ENCODE peak calls at places on chromosome 21, in four cellular contexts. One of them, this sample, is unnamed.

GRCh38 chr21:38721983-38722382 is 83.7 kb upstream of the ETS2 start:
- DNase-seq in HEK293T: no peak
- DNase-seq in K562: no peak
- DNase-seq in HepG2: no peak
- DNase-seq in this sample: no peak

GRCh38 chr21:29114765-29115164 is 15.7 kb upstream of the MAP3K7CL start:
- DNase-seq in HEK293T: peak
- DNase-seq in K562: no peak
- DNase-seq in HepG2: no peak
- DNase-seq in this sample: no peak

GRCh38 chr21:22881131-22881530 is 1882.9 kb downstream of the NCAM2 start:
- DNase-seq in HEK293T: no peak
- DNase-seq in K562: no peak
- DNase-seq in HepG2: no peak
- DNase-seq in this sample: no peak

GRCh38 chr21:31730687-31731111 is 1.2 kb downstream of the SCAF4 start:
- DNase-seq in HEK293T: peak
- DNase-seq in K562: no peak
- DNase-seq in HepG2: peak
- DNase-seq in this sample: peak

GRCh38 chr21:38448619-38449186 is 49.6 kb downstream of the ERG start:
- DNase-seq in HEK293T: no peak
- DNase-seq in K562: no peak
- DNase-seq in HepG2: no peak
- DNase-seq in this sample: peak

GRCh38 chr21:27885296-27885711 is 918.4 kb upstream of the ADAMTS5 start:
- DNase-seq in HEK293T: no peak
- DNase-seq in K562: no peak
- DNase-seq in HepG2: no peak
- DNase-seq in this sample: no peak

GRCh38 chr21:41280115-41280919 is 36.3 kb upstream of the FAM3B start:
- DNase-seq in HEK293T: no peak
- DNase-seq in K562: no peak
- DNase-seq in HepG2: no peak
- DNase-seq in this sample: no peak

GRCh38 chr21:31366825-31367224 is 22.8 kb upstream of the TIAM1 start:
- DNase-seq in HEK293T: no peak
- DNase-seq in K562: no peak
- DNase-seq in HepG2: no peak
- DNase-seq in this sample: no peak

GRCh38 chr21:36113647-36114428 is 21.0 kb upstream of the CBR3 start:
- DNase-seq in HEK293T: no peak
- DNase-seq in K562: no peak
- DNase-seq in HepG2: peak
- DNase-seq in this sample: no peak

GRCh38 chr21:31374430-31374829 is 30.4 kb upstream of the TIAM1 start:
- DNase-seq in HEK293T: no peak
- DNase-seq in K562: no peak
- DNase-seq in HepG2: no peak
- DNase-seq in this sample: no peak

GRCh38 chr21:27534211-27534610 is 567.3 kb upstream of the ADAMTS5 start:
- DNase-seq in HEK293T: no peak
- DNase-seq in K562: no peak
- DNase-seq in HepG2: no peak
- DNase-seq in this sample: no peak

GRCh38 chr21:32481875-32482408 is 69.4 kb downstream of the EVA1C start:
- DNase-seq in HEK293T: no peak
- DNase-seq in K562: peak
- DNase-seq in HepG2: no peak
- DNase-seq in this sample: no peak

GRCh38 chr21:42125571-42126544 is 54.7 kb downstream of the UMODL1 start:
- DNase-seq in HEK293T: peak
- DNase-seq in K562: peak
- DNase-seq in HepG2: peak
- DNase-seq in this sample: peak

GRCh38 chr21:31921079-31921478 is 48.3 kb downstream of the HUNK start:
- DNase-seq in HEK293T: no peak
- DNase-seq in K562: no peak
- DNase-seq in HepG2: no peak
- DNase-seq in this sample: no peak

GRCh38 chr21:42403611-42404231 is at the start of gene UBASH3A:
- DNase-seq in HEK293T: no peak
- DNase-seq in K562: peak
- DNase-seq in HepG2: no peak
- DNase-seq in this sample: no peak

GRCh38 chr21:34885636-34886553 is 163.2 kb downstream of the RUNX1 start:
- DNase-seq in HEK293T: no peak
- DNase-seq in K562: no peak
- DNase-seq in HepG2: peak
- DNase-seq in this sample: peak

GRCh38 chr21:41258617-41259016 is 58.0 kb upstream of the FAM3B start:
- DNase-seq in HEK293T: no peak
- DNase-seq in K562: no peak
- DNase-seq in HepG2: no peak
- DNase-seq in this sample: no peak

GRCh38 chr21:34029724-34030528 is 43.5 kb upstream of the MRPS6 start:
- DNase-seq in HEK293T: peak
- DNase-seq in K562: peak
- DNase-seq in HepG2: peak
- DNase-seq in this sample: peak

GRCh38 chr21:16570196-16570595 is 840.4 kb downstream of the USP25 start:
- DNase-seq in HEK293T: no peak
- DNase-seq in K562: no peak
- DNase-seq in HepG2: no peak
- DNase-seq in this sample: no peak

GRCh38 chr21:16572032-16572431 is 842.2 kb downstream of the USP25 start:
- DNase-seq in HEK293T: no peak
- DNase-seq in K562: no peak
- DNase-seq in HepG2: no peak
- DNase-seq in this sample: no peak

GRCh38 chr21:16570856-16571255 is 841.1 kb downstream of the USP25 start:
- DNase-seq in HEK293T: no peak
- DNase-seq in K562: no peak
- DNase-seq in HepG2: no peak
- DNase-seq in this sample: no peak

GRCh38 chr21:16571594-16571993 is 841.8 kb downstream of the USP25 start:
- DNase-seq in HEK293T: no peak
- DNase-seq in K562: no peak
- DNase-seq in HepG2: no peak
- DNase-seq in this sample: no peak

DNA sequence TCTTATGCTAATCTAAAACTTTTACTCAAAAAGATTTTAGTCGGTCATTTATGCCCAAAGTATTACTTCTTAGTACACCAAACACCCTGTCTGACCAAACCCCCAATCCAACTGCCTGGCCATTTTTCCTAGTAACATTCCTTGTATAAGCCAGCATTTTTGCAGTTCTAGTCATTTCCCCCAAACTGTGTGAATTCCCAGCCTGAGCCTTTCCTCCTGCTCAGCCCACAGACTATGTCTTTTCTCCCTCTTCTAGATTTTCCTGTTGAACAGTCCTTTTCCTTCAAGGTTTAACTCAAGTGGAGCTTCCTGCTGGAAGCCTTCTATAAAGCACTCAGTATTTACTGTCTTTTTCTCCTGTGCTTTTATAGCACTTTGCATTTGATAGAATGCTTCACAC is 843.8 kb downstream of the USP25 start:
- DNase-seq in HEK293T: no peak
- DNase-seq in K562: no peak
- DNase-seq in HepG2: no peak
- DNase-seq in this sample: no peak
- TF ChIP-seq ELF4 in HEK293T: no peak
- TF ChIP-seq ELF4 in K562: no peak
- TF ChIP-seq ELF4 in HepG2: no peak
- TF ChIP-seq ELF4 in this sample: no peak

GRCh38 chr21:25569084-25569483 is 38.2 kb downstream of the MRPL39 start:
- DNase-seq in HEK293T: no peak
- DNase-seq in K562: no peak
- DNase-seq in HepG2: no peak
- DNase-seq in this sample: no peak

GRCh38 chr21:25566645-25567044 is 40.6 kb downstream of the MRPL39 start:
- DNase-seq in HEK293T: no peak
- DNase-seq in K562: no peak
- DNase-seq in HepG2: no peak
- DNase-seq in this sample: no peak

GRCh38 chr21:25567472-25567871 is 39.8 kb downstream of the MRPL39 start:
- DNase-seq in HEK293T: no peak
- DNase-seq in K562: no peak
- DNase-seq in HepG2: no peak
- DNase-seq in this sample: no peak

GRCh38 chr21:25569711-25570110 is 37.6 kb downstream of the MRPL39 start:
- DNase-seq in HEK293T: no peak
- DNase-seq in K562: no peak
- DNase-seq in HepG2: no peak
- DNase-seq in this sample: no peak

GRCh38 chr21:25568230-25568629 is 39.1 kb downstream of the MRPL39 start:
- DNase-seq in HEK293T: no peak
- DNase-seq in K562: no peak
- DNase-seq in HepG2: no peak
- DNase-seq in this sample: no peak
- TF ChIP-seq SP1 in HEK293T: no peak
- TF ChIP-seq SP1 in K562: no peak
- TF ChIP-seq SP1 in HepG2: no peak
- TF ChIP-seq SP1 in this sample: no peak

GRCh38 chr21:17783816-17784598 is 35.1 kb downstream of the C21orf91 start:
- DNase-seq in HEK293T: no peak
- DNase-seq in K562: no peak
- DNase-seq in HepG2: no peak
- DNase-seq in this sample: no peak

GRCh38 chr21:17786219-17787181 is 32.7 kb downstream of the C21orf91 start:
- DNase-seq in HEK293T: no peak
- DNase-seq in K562: no peak
- DNase-seq in HepG2: peak
- DNase-seq in this sample: no peak

GRCh38 chr21:17783003-17783402 is 36.2 kb downstream of the C21orf91 start:
- DNase-seq in HEK293T: no peak
- DNase-seq in K562: no peak
- DNase-seq in HepG2: no peak
- DNase-seq in this sample: no peak

GRCh38 chr21:17785403-17785788 is 33.8 kb downstream of the C21orf91 start:
- DNase-seq in HEK293T: no peak
- DNase-seq in K562: no peak
- DNase-seq in HepG2: no peak
- DNase-seq in this sample: no peak

GRCh38 chr21:17784604-17785402 is 34.4 kb downstream of the C21orf91 start:
- DNase-seq in HEK293T: no peak
- DNase-seq in K562: no peak
- DNase-seq in HepG2: no peak
- DNase-seq in this sample: no peak
- TF ChIP-seq ELF4 in HEK293T: no peak
- TF ChIP-seq ELF4 in K562: no peak
- TF ChIP-seq ELF4 in HepG2: no peak
- TF ChIP-seq ELF4 in this sample: no peak

GRCh38 chr21:45748593-45748992 is 105.1 kb downstream of the PCBP3 start:
- DNase-seq in HEK293T: no peak
- DNase-seq in K562: no peak
- DNase-seq in HepG2: no peak
- DNase-seq in this sample: no peak
- TF ChIP-seq SP1 in HEK293T: no peak
- TF ChIP-seq SP1 in K562: no peak
- TF ChIP-seq SP1 in HepG2: no peak
- TF ChIP-seq SP1 in this sample: no peak

DNA sequence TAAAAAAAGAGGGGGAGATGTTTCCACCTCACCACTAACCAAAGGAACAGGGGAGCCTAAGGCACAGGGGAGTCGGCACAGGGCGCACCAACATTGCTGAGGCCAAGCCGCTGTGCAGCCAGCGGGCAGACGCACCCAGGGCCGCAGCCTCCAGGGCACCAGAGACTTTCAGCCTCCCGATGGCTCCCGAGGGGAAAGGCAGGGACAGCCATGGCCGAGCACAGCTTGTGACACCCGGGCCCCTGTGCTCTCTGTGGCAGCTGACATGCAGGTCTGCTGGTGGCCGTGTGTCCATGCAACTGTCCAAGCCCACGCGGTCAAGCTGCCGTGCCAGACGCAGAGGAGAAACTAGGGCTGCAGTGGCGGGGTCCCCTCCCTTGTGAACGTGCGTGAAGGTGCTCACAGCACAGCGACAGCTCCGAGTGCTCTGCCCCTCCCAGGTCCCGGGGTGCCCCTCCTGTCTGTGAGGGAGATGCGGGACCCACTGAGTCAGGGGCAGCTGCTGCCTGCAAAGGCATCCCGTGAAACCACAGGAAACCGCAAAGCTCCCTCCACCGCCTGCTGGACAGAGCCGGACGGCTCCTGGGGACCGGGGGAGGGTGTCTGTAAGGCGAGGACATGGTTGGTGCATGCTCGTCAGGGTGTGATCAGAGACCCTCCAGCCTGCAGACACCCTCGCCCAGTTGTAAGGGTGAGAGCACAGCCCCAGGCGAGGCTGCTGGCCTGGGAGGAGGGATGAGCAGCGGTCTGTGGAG is 2.5 kb downstream of the KRTAP10-11 start:
- DNase-seq in HEK293T: no peak
- DNase-seq in K562: no peak
- DNase-seq in HepG2: no peak
- DNase-seq in this sample: no peak
- TF ChIP-seq ELF4 in HEK293T: no peak
- TF ChIP-seq ELF4 in K562: no peak
- TF ChIP-seq ELF4 in HepG2: no peak
- TF ChIP-seq ELF4 in this sample: no peak

GRCh38 chr21:43663033-43663432 is 3.7 kb downstream of the RRP1B start:
- DNase-seq in HEK293T: no peak
- DNase-seq in K562: no peak
- DNase-seq in HepG2: no peak
- DNase-seq in this sample: no peak
- TF ChIP-seq SP1 in HEK293T: no peak
- TF ChIP-seq SP1 in K562: no peak
- TF ChIP-seq SP1 in HepG2: no peak
- TF ChIP-seq SP1 in this sample: no peak